ENCODE peak calls at places on chromosomes 11 and 22, in seven cellular contexts. One of them, this sample, is unnamed.

GRCh38 chr22:43094085-43094484 is 4.9 kb upstream of the TTLL1 start:
- DNase-seq in sigmoid colon: no peak
- DNase-seq in GM23338: no peak
- DNase-seq in stomach: peak; percentile 53
- DNase-seq in vagina: no peak
- DNase-seq in suprapubic skin: no peak
- DNase-seq in transverse colon: peak; percentile 62
- DNase-seq in this sample: no peak

GRCh38 chr22:37462983-37463382 is 23.2 kb downstream of the MFNG start:
- DNase-seq in suprapubic skin: no peak
- DNase-seq in GM23338: peak; percentile 88
- DNase-seq in stomach: no peak
- DNase-seq in transverse colon: no peak
- DNase-seq in vagina: no peak
- DNase-seq in sigmoid colon: no peak
- DNase-seq in this sample: no peak

GRCh38 chr11:107704432-107704831 is 7.4 kb downstream of the SLN start:
- DNase-seq in sigmoid colon: no peak
- DNase-seq in vagina: no peak
- DNase-seq in GM23338: no peak
- DNase-seq in transverse colon: no peak
- DNase-seq in stomach: no peak
- DNase-seq in suprapubic skin: no peak
- DNase-seq in this sample: no peak

GRCh38 chr22:45905924-45906865 is 70.8 kb downstream of the WNT7B start:
- DNase-seq in sigmoid colon: no peak
- DNase-seq in stomach: no peak
- DNase-seq in transverse colon: no peak
- DNase-seq in suprapubic skin: no peak
- DNase-seq in GM23338: no peak
- DNase-seq in vagina: no peak
- DNase-seq in this sample: no peak

GRCh38 chr22:43356881-43357280 is 13.7 kb upstream of the SCUBE1 start:
- DNase-seq in GM23338: no peak
- DNase-seq in transverse colon: no peak
- DNase-seq in vagina: no peak
- DNase-seq in sigmoid colon: no peak
- DNase-seq in suprapubic skin: no peak
- DNase-seq in stomach: no peak
- DNase-seq in this sample: no peak

GRCh38 chr22:26642465-26643367 is 14.7 kb upstream of the MIAT start:
- DNase-seq in GM23338: peak; percentile 71
- DNase-seq in suprapubic skin: no peak
- DNase-seq in sigmoid colon: no peak
- DNase-seq in vagina: no peak
- DNase-seq in transverse colon: peak; percentile 53
- DNase-seq in stomach: peak; percentile 39
- DNase-seq in this sample: no peak

GRCh38 chr22:41123151-41123550 is 30.8 kb downstream of the EP300 start:
- DNase-seq in sigmoid colon: no peak
- DNase-seq in GM23338: no peak
- DNase-seq in suprapubic skin: no peak
- DNase-seq in stomach: no peak
- DNase-seq in vagina: no peak
- DNase-seq in transverse colon: no peak
- DNase-seq in this sample: no peak

GRCh38 chr11:62770778-62771143 is 435 bp upstream of the TAF6L start:
- DNase-seq in GM23338: peak; percentile 59
- DNase-seq in stomach: no peak
- DNase-seq in vagina: no peak
- DNase-seq in sigmoid colon: peak; percentile 74
- DNase-seq in suprapubic skin: no peak
- DNase-seq in transverse colon: peak; percentile 30
- DNase-seq in this sample: no peak

GRCh38 chr11:108196901-108197300 is 25.5 kb downstream of the NPAT start:
- DNase-seq in GM23338: no peak
- DNase-seq in stomach: no peak
- DNase-seq in sigmoid colon: no peak
- DNase-seq in vagina: no peak
- DNase-seq in suprapubic skin: no peak
- DNase-seq in transverse colon: no peak
- DNase-seq in this sample: no peak

GRCh38 chr11:120818097-120818496 is 205.8 kb upstream of the TBCEL start:
- DNase-seq in suprapubic skin: no peak
- DNase-seq in stomach: no peak
- DNase-seq in vagina: no peak
- DNase-seq in sigmoid colon: no peak
- DNase-seq in transverse colon: no peak
- DNase-seq in GM23338: no peak
- DNase-seq in this sample: no peak

GRCh38 chr22:44362249-44363040 is 49.7 kb upstream of the SHISAL1 start:
- DNase-seq in suprapubic skin: no peak
- DNase-seq in sigmoid colon: peak; percentile 60
- DNase-seq in transverse colon: no peak
- DNase-seq in GM23338: no peak
- DNase-seq in stomach: no peak
- DNase-seq in vagina: no peak
- DNase-seq in this sample: no peak

GRCh38 chr11:83558281-83558680 is 272.1 kb upstream of the CCDC90B start:
- DNase-seq in GM23338: no peak
- DNase-seq in stomach: no peak
- DNase-seq in vagina: no peak
- DNase-seq in suprapubic skin: no peak
- DNase-seq in sigmoid colon: no peak
- DNase-seq in transverse colon: no peak
- DNase-seq in this sample: no peak

GRCh38 chr22:24510694-24511625 is 15.8 kb downstream of the UPB1 start:
- DNase-seq in transverse colon: no peak
- DNase-seq in GM23338: no peak
- DNase-seq in sigmoid colon: no peak
- DNase-seq in suprapubic skin: no peak
- DNase-seq in vagina: no peak
- DNase-seq in stomach: peak; percentile 68
- DNase-seq in this sample: no peak

GRCh38 chr11:117528061-117528780 is 200.6 kb downstream of the CEP164 start:
- DNase-seq in sigmoid colon: no peak
- DNase-seq in suprapubic skin: no peak
- DNase-seq in vagina: no peak
- DNase-seq in transverse colon: no peak
- DNase-seq in GM23338: no peak
- DNase-seq in stomach: no peak
- DNase-seq in this sample: no peak

GRCh38 chr11:33479216-33479615 is 221.4 kb downstream of the C11orf91 start:
- DNase-seq in GM23338: no peak
- DNase-seq in suprapubic skin: no peak
- DNase-seq in stomach: no peak
- DNase-seq in vagina: no peak
- DNase-seq in sigmoid colon: no peak
- DNase-seq in transverse colon: no peak
- DNase-seq in this sample: no peak

GRCh38 chr11:13465909-13466371 is 2.9 kb upstream of the BTBD10 start:
- DNase-seq in GM23338: peak; percentile 38
- DNase-seq in suprapubic skin: no peak
- DNase-seq in vagina: no peak
- DNase-seq in sigmoid colon: no peak
- DNase-seq in transverse colon: no peak
- DNase-seq in stomach: no peak
- DNase-seq in this sample: no peak

GRCh38 chr11:127193916-127194315 is 193.3 kb upstream of the KIRREL3 start:
- DNase-seq in suprapubic skin: no peak
- DNase-seq in transverse colon: no peak
- DNase-seq in GM23338: no peak
- DNase-seq in vagina: no peak
- DNase-seq in sigmoid colon: no peak
- DNase-seq in stomach: no peak
- DNase-seq in this sample: no peak

GRCh38 chr22:39349506-39349966 is 255 bp upstream of the SYNGR1 start:
- DNase-seq in GM23338: peak; percentile 77
- DNase-seq in stomach: peak; percentile 26
- DNase-seq in transverse colon: peak; percentile 27
- DNase-seq in suprapubic skin: no peak
- DNase-seq in sigmoid colon: no peak
- DNase-seq in vagina: no peak
- DNase-seq in this sample: no peak

GRCh38 chr11:121367434-121367833 is 74.9 kb downstream of the SC5D start:
- DNase-seq in transverse colon: no peak
- DNase-seq in suprapubic skin: no peak
- DNase-seq in sigmoid colon: no peak
- DNase-seq in stomach: no peak
- DNase-seq in vagina: no peak
- DNase-seq in GM23338: no peak
- DNase-seq in this sample: no peak

GRCh38 chr11:134154441-134154840 is 69.3 kb downstream of the NCAPD3 start:
- DNase-seq in suprapubic skin: no peak
- DNase-seq in stomach: no peak
- DNase-seq in sigmoid colon: no peak
- DNase-seq in transverse colon: no peak
- DNase-seq in GM23338: no peak
- DNase-seq in vagina: no peak
- DNase-seq in this sample: no peak

GRCh38 chr11:119615003-119615878 is 113.8 kb downstream of the NECTIN1 start:
- DNase-seq in vagina: no peak
- DNase-seq in transverse colon: no peak
- DNase-seq in suprapubic skin: no peak
- DNase-seq in GM23338: no peak
- DNase-seq in stomach: no peak
- DNase-seq in sigmoid colon: no peak
- DNase-seq in this sample: peak; percentile 30

GRCh38 chr11:67384851-67385366 is 6.9 kb upstream of the RAD9A start:
- DNase-seq in sigmoid colon: no peak
- DNase-seq in suprapubic skin: no peak
- DNase-seq in GM23338: no peak
- DNase-seq in vagina: no peak
- DNase-seq in stomach: no peak
- DNase-seq in transverse colon: no peak
- DNase-seq in this sample: no peak

GRCh38 chr11:65892661-65893317 is 2.3 kb downstream of the CCDC85B start:
- DNase-seq in suprapubic skin: no peak
- DNase-seq in GM23338: no peak
- DNase-seq in vagina: no peak
- DNase-seq in stomach: no peak
- DNase-seq in transverse colon: no peak
- DNase-seq in sigmoid colon: no peak
- DNase-seq in this sample: no peak
- TF ChIP-seq POLR2AphosphoS5 in suprapubic skin: no peak
- TF ChIP-seq POLR2AphosphoS5 in GM23338: no peak
- TF ChIP-seq POLR2AphosphoS5 in vagina: no peak
- TF ChIP-seq POLR2AphosphoS5 in stomach: no peak
- TF ChIP-seq POLR2AphosphoS5 in transverse colon: no peak
- TF ChIP-seq POLR2AphosphoS5 in sigmoid colon: no peak
- TF ChIP-seq POLR2AphosphoS5 in this sample: no peak

GRCh38 chr11:93089474-93090102 is 108.2 kb downstream of the SLC36A4 start:
- DNase-seq in vagina: no peak
- DNase-seq in suprapubic skin: no peak
- DNase-seq in GM23338: peak; percentile 78
- DNase-seq in transverse colon: peak; percentile 27
- DNase-seq in stomach: no peak
- DNase-seq in sigmoid colon: no peak
- DNase-seq in this sample: no peak
- TF ChIP-seq CTCF in vagina: no peak
- TF ChIP-seq CTCF in suprapubic skin: no peak
- TF ChIP-seq CTCF in GM23338: peak; percentile 61
- TF ChIP-seq CTCF in transverse colon: peak; percentile 15
- TF ChIP-seq CTCF in stomach: peak; percentile 40
- TF ChIP-seq CTCF in sigmoid colon: no peak
- TF ChIP-seq CTCF in this sample: no peak

DNA sequence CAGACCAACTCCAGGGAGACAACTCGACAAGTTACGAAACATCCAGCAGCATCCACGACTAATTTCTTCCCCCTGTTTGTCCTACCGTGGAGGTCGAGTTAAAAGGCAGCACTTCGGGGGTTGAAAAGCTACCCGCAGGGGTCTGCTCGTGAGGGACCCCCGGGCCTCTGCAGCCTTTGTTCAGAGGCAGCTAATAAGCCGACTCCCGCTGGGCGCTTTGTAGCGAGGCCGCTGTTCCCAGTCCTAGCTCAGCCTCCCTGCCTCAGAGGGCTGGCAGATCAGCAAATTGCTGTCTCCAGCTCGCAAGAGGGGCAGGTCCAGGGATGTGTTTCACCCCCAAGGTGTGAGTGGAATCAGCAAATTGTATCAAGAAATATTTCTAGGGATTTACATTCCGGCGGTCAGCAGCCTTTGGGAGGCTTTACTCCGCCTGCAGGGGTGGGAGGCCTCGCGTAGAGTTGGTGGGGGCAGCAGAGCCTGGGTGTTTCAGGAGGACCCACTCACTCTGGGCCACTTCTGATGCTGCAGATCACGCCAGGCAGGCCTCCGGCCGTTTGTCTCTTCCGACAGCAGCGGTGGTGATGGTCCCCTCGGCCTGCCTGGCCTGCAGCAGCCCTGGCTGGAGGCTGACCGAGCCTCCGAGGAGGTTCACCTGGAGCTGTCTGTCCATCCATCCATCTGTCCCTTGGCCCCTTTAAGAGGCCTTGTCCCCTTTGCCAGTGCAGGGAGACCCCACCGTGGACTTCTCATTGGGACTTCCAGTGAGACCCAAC is 21.6 kb upstream of the KCNQ1OT1 start:
- DNase-seq in sigmoid colon: no peak
- DNase-seq in transverse colon: no peak
- DNase-seq in vagina: no peak
- DNase-seq in suprapubic skin: no peak
- DNase-seq in stomach: no peak
- DNase-seq in GM23338: peak; percentile 33
- DNase-seq in this sample: no peak
- H3K27ac ChIP-seq in sigmoid colon: no peak overlapping the region
- H3K27ac ChIP-seq in transverse colon: no peak overlapping the region
- H3K27ac ChIP-seq in vagina: no peak overlapping the region
- H3K27ac ChIP-seq in suprapubic skin: no peak overlapping the region
- H3K27ac ChIP-seq in stomach: no peak overlapping the region
- H3K27ac ChIP-seq in GM23338: no peak overlapping the region
- H3K27ac ChIP-seq in this sample: no peak overlapping the region

DNA sequence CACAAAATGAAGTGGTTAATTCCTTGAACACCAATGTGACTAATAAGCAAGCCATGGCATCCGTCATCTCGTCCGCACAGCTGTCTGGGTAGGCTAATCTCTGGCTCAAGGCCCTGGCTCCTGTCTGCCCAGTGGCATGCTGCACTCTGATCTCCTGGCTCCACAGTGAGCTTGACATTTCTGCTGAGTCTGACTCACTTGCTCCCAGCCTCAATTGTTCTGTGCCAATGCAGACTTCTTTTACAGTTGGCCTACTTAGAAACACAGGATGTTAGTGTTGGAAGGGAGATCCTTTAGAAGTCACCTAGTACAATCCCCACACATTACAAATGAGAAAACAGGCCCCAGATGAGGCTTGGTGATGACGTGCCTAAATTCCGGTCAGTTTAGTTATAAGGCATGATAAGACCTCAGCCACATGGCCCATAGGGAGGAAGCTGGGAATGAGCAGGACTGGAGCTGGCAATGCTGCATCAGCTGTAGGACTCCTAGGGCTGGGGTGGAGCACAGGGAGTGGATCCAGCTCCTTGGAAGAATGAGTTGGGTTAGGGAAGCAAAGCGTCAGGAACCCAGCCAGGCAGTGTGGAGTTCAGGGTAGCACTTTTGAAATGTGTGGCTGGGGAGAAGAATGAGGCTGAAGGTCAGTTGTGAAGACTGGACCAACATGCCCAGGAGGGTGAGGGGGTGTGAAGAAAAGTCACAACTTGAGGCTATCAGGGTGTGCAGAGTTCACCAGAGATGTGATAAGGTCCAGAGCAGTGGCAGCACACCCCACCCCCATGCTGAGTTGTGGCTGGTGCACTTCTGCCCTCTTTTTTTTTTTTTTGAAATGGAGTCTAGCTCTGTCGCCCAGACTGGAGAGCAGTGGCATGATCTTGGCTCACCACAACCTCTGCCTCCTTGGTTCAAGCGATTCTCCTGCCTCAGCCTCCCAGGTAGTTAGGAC is 70.2 kb upstream of the EED start:
- DNase-seq in sigmoid colon: peak; percentile 74
- DNase-seq in suprapubic skin: no peak
- DNase-seq in GM23338: no peak
- DNase-seq in vagina: no peak
- DNase-seq in transverse colon: no peak
- DNase-seq in stomach: peak; percentile 44
- DNase-seq in this sample: no peak
- TF ChIP-seq POLR2AphosphoS5 in sigmoid colon: peak; percentile 34
- TF ChIP-seq POLR2AphosphoS5 in suprapubic skin: no peak
- TF ChIP-seq POLR2AphosphoS5 in GM23338: no peak
- TF ChIP-seq POLR2AphosphoS5 in vagina: peak; percentile 48
- TF ChIP-seq POLR2AphosphoS5 in transverse colon: peak; percentile 24
- TF ChIP-seq POLR2AphosphoS5 in stomach: peak; percentile 78
- TF ChIP-seq POLR2AphosphoS5 in this sample: peak; percentile 18